ENCODE peak calls at places on chromosomes 12 and 14, in eight cellular contexts. Y, U, F, T, Z, P, K and G are unnamed samples.

GRCh38 chr12:121209629-121210572 is at the start of gene P2RX4:
- DNase-seq in K (peak; percentile 88), F (peak; percentile 54), T (peak; percentile 97), P (peak; percentile 33), Y (peak; percentile 68), Z (peak; percentile 74), U (peak; percentile 92), G (peak; percentile 80)

GRCh38 chr12:112107728-112108447 is 695 bp downstream of the NAA25 start:
- DNase-seq in Z (no peak), K (peak; percentile 71), P (no peak), F (no peak), Y (no peak), U (peak; percentile 56), T (no peak), G (no peak)

GRCh38 chr14:22570132-22570949 is 18.7 kb downstream of the DAD1 start:
- DNase-seq in T (peak; percentile 82), U (no peak), K (peak; percentile 79), P (no peak), Z (peak; percentile 84), F (peak; percentile 99), Y (peak; percentile 66), G (peak; percentile 53)

GRCh38 chr14:100617715-100618693 is 30.8 kb upstream of the BEGAIN start:
- DNase-seq in P (no peak), K (peak; percentile 52), T (no peak), F (peak; percentile 27), U (no peak), Z (no peak), Y (no peak), G (no peak)

GRCh38 chr12:66548338-66549049 is 130.4 kb downstream of the GRIP1 start:
- DNase-seq in P (no peak), Z (no peak), Y (no peak), U (no peak), K (no peak), T (no peak), F (no peak), G (no peak)

GRCh38 chr14:92967346-92967926 is 44.5 kb downstream of the CHGA start:
- DNase-seq in U (no peak), F (no peak), T (no peak), K (no peak), P (no peak), Y (no peak), Z (no peak), G (no peak)

GRCh38 chr14:61525293-61526011 is 169.9 kb upstream of the HIF1A start:
- DNase-seq in T (peak; percentile 29), K (no peak), F (peak; percentile 64), P (peak; percentile 64), U (peak; percentile 70), Z (peak; percentile 80), Y (peak; percentile 100), G (no peak)

GRCh38 chr12:57771271-57771872 is 533 bp downstream of the METTL1 start:
- DNase-seq in T (peak; percentile 90), F (peak; percentile 90), U (peak; percentile 90), K (peak; percentile 94), Y (peak; percentile 47), P (peak; percentile 87), Z (peak; percentile 86), G (no peak)

GRCh38 chr14:92900660-92901059 is 22.3 kb upstream of the CHGA start:
- DNase-seq in P (no peak), Z (no peak), F (no peak), T (no peak), K (no peak), U (no peak), Y (peak; percentile 54), G (no peak)

GRCh38 chr12:98401427-98401826 is 114.0 kb upstream of the TMPO start:
- DNase-seq in Y (no peak), K (no peak), T (no peak), P (no peak), Z (no peak), U (no peak), F (no peak), G (no peak)

GRCh38 chr12:127233016-127233415 is 1034.0 kb upstream of the TMEM132C start:
- DNase-seq in P (no peak), F (no peak), T (no peak), Y (no peak), Z (no peak), U (no peak), K (no peak), G (no peak)

GRCh38 chr14:94044476-94045091 is 18.4 kb downstream of the OTUB2 start:
- DNase-seq in F (no peak), U (no peak), K (no peak), Y (no peak), T (no peak), P (no peak), Z (no peak), G (no peak)

GRCh38 chr12:7154901-7155470 is 24.8 kb downstream of the CLSTN3 start:
- DNase-seq in U (no peak), T (peak; percentile 10), Y (no peak), Z (no peak), K (no peak), P (no peak), F (no peak), G (no peak)

GRCh38 chr14:36660736-36661505 is 739 bp upstream of the PAX9 start:
- DNase-seq in F (no peak), K (no peak), T (peak; percentile 15), Y (no peak), P (no peak), U (no peak), Z (no peak), G (no peak)

GRCh38 chr14:55585854-55586253 is 5.8 kb downstream of the KTN1 start:
- DNase-seq in Y (peak; percentile 32), K (no peak), P (no peak), U (no peak), Z (no peak), F (no peak), T (no peak), G (no peak)

GRCh38 chr12:96132819-96133218 is 61.4 kb upstream of the ELK3 start:
- DNase-seq in F (no peak), K (no peak), T (no peak), Y (no peak), U (no peak), P (no peak), Z (no peak), G (no peak)
- TF ChIP-seq CTCF in F (no peak), K (peak; percentile 38), T (no peak), Y (peak; percentile 11), U (peak; percentile 43), P (no peak), Z (no peak), G (no peak)

GRCh38 chr12:39671898-39672875 is 52.6 kb upstream of the ABCD2 start:
- DNase-seq in P (no peak), Z (no peak), Y (no peak), F (no peak), U (no peak), T (peak; percentile 11), K (no peak), G (no peak)

GRCh38 chr12:39672976-39673375 is 53.4 kb upstream of the ABCD2 start:
- DNase-seq in F (no peak), K (no peak), U (no peak), T (no peak), Y (no peak), P (no peak), Z (no peak), G (no peak)

GRCh38 chr12:39675263-39675662 is 55.7 kb upstream of the ABCD2 start:
- DNase-seq in Y (no peak), K (no peak), P (no peak), U (no peak), T (no peak), Z (no peak), F (no peak), G (no peak)
- TF ChIP-seq CTCF in Y (no peak), K (no peak), P (no peak), U (no peak), T (no peak), Z (no peak), F (no peak), G (no peak)

GRCh38 chr14:103121846-103122577 is 1.2 kb upstream of the TNFAIP2 start:
- DNase-seq in K (peak; percentile 29), F (peak; percentile 81), Y (no peak), U (peak; percentile 93), Z (peak; percentile 66), P (no peak), T (no peak), G (no peak)
- TF ChIP-seq CTCF in K (no peak), F (no peak), Y (no peak), U (no peak), Z (no peak), P (no peak), T (no peak), G (no peak)

GRCh38 chr12:3305904-3306619 is 184.9 kb upstream of the PRMT8 start:
- DNase-seq in P (no peak), U (no peak), T (no peak), F (no peak), Y (no peak), K (no peak), Z (no peak), G (no peak)

GRCh38 chr12:3302406-3303041 is 188.5 kb upstream of the PRMT8 start:
- DNase-seq in F (no peak), K (no peak), P (no peak), U (no peak), Y (no peak), Z (no peak), T (no peak), G (no peak)

GRCh38 chr12:3304436-3305135 is 186.4 kb upstream of the PRMT8 start:
- DNase-seq in P (no peak), F (no peak), Z (no peak), U (no peak), Y (peak; percentile 97), T (no peak), K (no peak), G (no peak)

GRCh38 chr12:3305464-3305863 is 185.5 kb upstream of the PRMT8 start:
- DNase-seq in Y (no peak), Z (no peak), U (no peak), K (no peak), F (no peak), T (no peak), P (no peak), G (no peak)

DNA sequence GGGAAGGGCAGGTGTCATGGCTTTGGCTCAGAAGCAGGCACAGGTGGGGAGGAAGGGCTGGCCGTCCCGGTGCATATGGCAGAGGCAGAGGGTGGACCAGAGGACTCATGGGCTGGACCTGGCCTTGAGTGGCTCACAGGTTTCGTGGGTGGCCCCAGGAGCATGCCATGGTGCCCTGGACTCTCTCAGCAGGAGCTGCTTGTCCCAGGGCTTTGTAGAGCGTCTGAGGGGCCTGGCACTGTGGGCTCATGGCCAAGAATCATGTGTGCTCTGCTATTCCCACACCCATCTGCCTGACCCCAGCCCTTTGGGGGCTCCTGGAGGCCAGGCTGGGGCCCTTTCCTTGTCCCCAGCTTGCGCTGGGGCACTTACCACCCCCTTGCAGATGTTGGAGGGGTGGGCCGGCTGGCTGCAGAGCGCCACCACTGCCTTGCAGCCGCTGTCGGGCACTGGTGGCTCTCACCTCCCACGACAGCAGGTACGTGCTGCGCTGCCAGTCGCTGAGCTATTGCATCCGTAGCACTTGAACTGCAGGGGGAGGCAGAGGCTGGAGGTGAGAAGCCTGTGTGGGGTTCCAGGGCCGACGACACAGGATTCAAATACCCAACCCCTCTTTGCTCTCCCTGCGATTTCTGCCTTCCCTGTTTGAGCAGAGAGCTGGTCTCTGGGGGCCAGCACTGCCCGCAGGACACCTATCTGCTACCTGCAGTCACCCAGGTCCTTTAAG is 187.4 kb upstream of the PRMT8 start:
- DNase-seq in U (no peak), Y (peak; percentile 68), K (no peak), P (no peak), T (no peak), F (no peak), Z (no peak), G (no peak)
- TF ChIP-seq CTCF in U (no peak), Y (peak; percentile 43), K (no peak), P (no peak), T (no peak), F (no peak), Z (no peak), G (no peak)